ENCODE peak calls at places on chromosomes 12 and 14, in eight cellular contexts. One of them, this sample, is unnamed. For H3K36me3 and H3K9me3, the result is how much of the 10 kb centered on the place peaks cover.

GRCh38 chr12:56188116-56188785 is 1.0 kb downstream of the SMARCC2 start:
- DNase-seq in left ventricle myocardium inferior: no peak
- DNase-seq in adipocyte: peak
- DNase-seq in uterus: no peak
- DNase-seq in mucosa of descending colon: no peak
- DNase-seq in A673: no peak
- DNase-seq in upper lobe of right lung: no peak
- DNase-seq in HCT116: no peak
- DNase-seq in this sample: peak

GRCh38 chr14:91140672-91141071 is 26.8 kb downstream of the DGLUCY start:
- DNase-seq in left ventricle myocardium inferior: no peak
- DNase-seq in adipocyte: peak
- DNase-seq in uterus: no peak
- DNase-seq in mucosa of descending colon: no peak
- DNase-seq in A673: peak
- DNase-seq in upper lobe of right lung: no peak
- DNase-seq in HCT116: peak
- DNase-seq in this sample: peak

GRCh38 chr12:89280833-89281533 is 71.3 kb downstream of the DUSP6 start:
- DNase-seq in left ventricle myocardium inferior: peak
- DNase-seq in adipocyte: no peak
- DNase-seq in uterus: no peak
- DNase-seq in mucosa of descending colon: no peak
- DNase-seq in A673: peak
- DNase-seq in upper lobe of right lung: no peak
- DNase-seq in HCT116: no peak
- DNase-seq in this sample: no peak

GRCh38 chr14:76996563-76997146 is 31.9 kb downstream of the IRF2BPL start:
- DNase-seq in left ventricle myocardium inferior: no peak
- DNase-seq in adipocyte: no peak
- DNase-seq in uterus: no peak
- DNase-seq in mucosa of descending colon: no peak
- DNase-seq in A673: no peak
- DNase-seq in upper lobe of right lung: no peak
- DNase-seq in HCT116: no peak
- DNase-seq in this sample: no peak

GRCh38 chr12:15575797-15576560 is 213.2 kb downstream of the EPS8 start:
- DNase-seq in left ventricle myocardium inferior: no peak
- DNase-seq in adipocyte: no peak
- DNase-seq in uterus: no peak
- DNase-seq in mucosa of descending colon: no peak
- DNase-seq in A673: no peak
- DNase-seq in upper lobe of right lung: no peak
- DNase-seq in HCT116: no peak
- DNase-seq in this sample: no peak

GRCh38 chr14:39396448-39396847 is 35.8 kb downstream of the FBXO33 start:
- DNase-seq in left ventricle myocardium inferior: no peak
- DNase-seq in adipocyte: peak
- DNase-seq in uterus: no peak
- DNase-seq in mucosa of descending colon: no peak
- DNase-seq in A673: no peak
- DNase-seq in upper lobe of right lung: no peak
- DNase-seq in HCT116: no peak
- DNase-seq in this sample: no peak

GRCh38 chr12:65232490-65233077 is 45.9 kb upstream of the MSRB3 start:
- DNase-seq in left ventricle myocardium inferior: no peak
- DNase-seq in adipocyte: peak
- DNase-seq in uterus: no peak
- DNase-seq in mucosa of descending colon: no peak
- DNase-seq in A673: peak
- DNase-seq in upper lobe of right lung: no peak
- DNase-seq in HCT116: no peak
- DNase-seq in this sample: no peak

GRCh38 chr14:95326987-95327386 is 7.3 kb upstream of the CLMN start:
- DNase-seq in left ventricle myocardium inferior: no peak
- DNase-seq in adipocyte: no peak
- DNase-seq in uterus: no peak
- DNase-seq in mucosa of descending colon: no peak
- DNase-seq in A673: no peak
- DNase-seq in upper lobe of right lung: no peak
- DNase-seq in HCT116: no peak
- DNase-seq in this sample: no peak

GRCh38 chr12:47413806-47414205 is 292.0 kb downstream of the RPAP3 start:
- DNase-seq in left ventricle myocardium inferior: no peak
- DNase-seq in adipocyte: peak
- DNase-seq in uterus: no peak
- DNase-seq in mucosa of descending colon: no peak
- DNase-seq in A673: no peak
- DNase-seq in upper lobe of right lung: no peak
- DNase-seq in HCT116: no peak
- DNase-seq in this sample: no peak

GRCh38 chr12:92041742-92042141 is 103.9 kb downstream of the BTG1 start:
- DNase-seq in left ventricle myocardium inferior: no peak
- DNase-seq in adipocyte: no peak
- DNase-seq in uterus: no peak
- DNase-seq in mucosa of descending colon: no peak
- DNase-seq in A673: no peak
- DNase-seq in upper lobe of right lung: no peak
- DNase-seq in HCT116: no peak
- DNase-seq in this sample: no peak

GRCh38 chr14:20632448-20632830 is 9.1 kb downstream of the OR6S1 start:
- DNase-seq in left ventricle myocardium inferior: no peak
- DNase-seq in adipocyte: no peak
- DNase-seq in uterus: no peak
- DNase-seq in mucosa of descending colon: no peak
- DNase-seq in A673: no peak
- DNase-seq in upper lobe of right lung: no peak
- DNase-seq in HCT116: no peak
- DNase-seq in this sample: peak

GRCh38 chr14:54685286-54685845 is 118.4 kb downstream of the SAMD4A start:
- DNase-seq in left ventricle myocardium inferior: no peak
- DNase-seq in adipocyte: no peak
- DNase-seq in uterus: no peak
- DNase-seq in mucosa of descending colon: no peak
- DNase-seq in A673: no peak
- DNase-seq in upper lobe of right lung: no peak
- DNase-seq in HCT116: no peak
- DNase-seq in this sample: no peak

GRCh38 chr12:120259418-120260202 is 5.9 kb downstream of the PXN start:
- DNase-seq in left ventricle myocardium inferior: peak
- DNase-seq in adipocyte: no peak
- DNase-seq in uterus: peak
- DNase-seq in mucosa of descending colon: no peak
- DNase-seq in A673: no peak
- DNase-seq in upper lobe of right lung: no peak
- DNase-seq in HCT116: no peak
- DNase-seq in this sample: no peak

GRCh38 chr12:32881107-32881506 is 15.5 kb downstream of the PKP2 start:
- DNase-seq in left ventricle myocardium inferior: no peak
- DNase-seq in adipocyte: no peak
- DNase-seq in uterus: no peak
- DNase-seq in mucosa of descending colon: no peak
- DNase-seq in A673: no peak
- DNase-seq in upper lobe of right lung: no peak
- DNase-seq in HCT116: no peak
- DNase-seq in this sample: no peak

GRCh38 chr14:70662816-70663215 is 21.1 kb downstream of the TTC9 start:
- DNase-seq in left ventricle myocardium inferior: no peak
- DNase-seq in adipocyte: no peak
- DNase-seq in uterus: no peak
- DNase-seq in mucosa of descending colon: no peak
- DNase-seq in A673: no peak
- DNase-seq in upper lobe of right lung: no peak
- DNase-seq in HCT116: no peak
- DNase-seq in this sample: no peak

GRCh38 chr12:123897221-123897620 is 75.4 kb downstream of the CCDC92 start:
- DNase-seq in left ventricle myocardium inferior: no peak
- DNase-seq in adipocyte: peak
- DNase-seq in uterus: no peak
- DNase-seq in mucosa of descending colon: no peak
- DNase-seq in A673: peak
- DNase-seq in upper lobe of right lung: no peak
- DNase-seq in HCT116: peak
- DNase-seq in this sample: no peak

GRCh38 chr14:64880382-64881121 is 845 bp upstream of the SPTB start:
- DNase-seq in left ventricle myocardium inferior: peak
- DNase-seq in adipocyte: peak
- DNase-seq in uterus: peak
- DNase-seq in mucosa of descending colon: peak
- DNase-seq in A673: peak
- DNase-seq in upper lobe of right lung: peak
- DNase-seq in HCT116: peak
- DNase-seq in this sample: peak

GRCh38 chr12:5987573-5987972 is 42.5 kb upstream of the ANO2 start:
- DNase-seq in left ventricle myocardium inferior: no peak
- DNase-seq in adipocyte: no peak
- DNase-seq in uterus: no peak
- DNase-seq in mucosa of descending colon: no peak
- DNase-seq in A673: no peak
- DNase-seq in upper lobe of right lung: no peak
- DNase-seq in HCT116: no peak
- DNase-seq in this sample: no peak

GRCh38 chr12:1488908-1489381 is 105.4 kb downstream of the FBXL14 start:
- DNase-seq in left ventricle myocardium inferior: no peak
- DNase-seq in adipocyte: peak
- DNase-seq in uterus: no peak
- DNase-seq in mucosa of descending colon: no peak
- DNase-seq in A673: peak
- DNase-seq in upper lobe of right lung: no peak
- DNase-seq in HCT116: no peak
- DNase-seq in this sample: no peak

DNA sequence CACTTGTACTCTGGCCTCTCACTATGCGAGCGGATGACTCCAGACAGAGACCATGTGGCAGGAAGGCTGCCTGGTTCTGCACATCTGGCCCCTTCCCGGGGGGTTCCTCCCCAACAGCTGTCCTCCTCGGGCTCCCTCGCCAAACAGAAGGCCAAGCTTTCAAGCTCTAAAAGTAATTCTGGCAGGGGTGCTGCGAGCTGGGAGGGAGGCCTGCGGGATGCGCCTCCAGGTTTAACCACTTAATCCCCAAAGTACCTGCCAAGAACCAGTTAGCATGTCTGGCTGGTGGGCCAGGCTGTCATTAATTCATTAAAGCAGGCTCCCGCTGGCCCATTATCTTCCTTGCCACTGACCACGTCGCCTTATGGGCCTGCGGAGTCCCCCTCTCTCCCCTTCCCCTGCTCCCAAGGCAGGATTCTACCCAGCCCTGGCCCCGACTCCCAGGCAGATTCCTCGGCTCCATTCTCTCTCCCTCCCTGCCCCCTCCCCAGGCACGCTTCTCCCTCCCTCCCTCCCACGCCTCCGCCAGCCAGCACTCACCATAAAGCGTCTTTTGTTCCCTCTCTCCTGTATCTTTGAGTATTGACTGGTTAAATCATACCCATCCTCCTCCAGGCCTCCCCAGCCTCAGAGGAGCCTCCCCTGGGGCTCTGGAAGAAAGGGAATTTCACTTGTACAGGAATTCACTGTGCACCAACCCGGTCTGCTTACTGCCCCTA is 4.9 kb downstream of the HRK start:
- DNase-seq in left ventricle myocardium inferior: no peak
- DNase-seq in adipocyte: no peak
- DNase-seq in uterus: no peak
- DNase-seq in mucosa of descending colon: no peak
- DNase-seq in A673: peak
- DNase-seq in upper lobe of right lung: no peak
- DNase-seq in HCT116: no peak
- DNase-seq in this sample: peak
- H3K4me3 ChIP-seq in left ventricle myocardium inferior: no peak
- H3K4me3 ChIP-seq in adipocyte: no peak
- H3K4me3 ChIP-seq in uterus: no peak
- H3K4me3 ChIP-seq in mucosa of descending colon: no peak
- H3K4me3 ChIP-seq in A673: no peak
- H3K4me3 ChIP-seq in upper lobe of right lung: no peak
- H3K4me3 ChIP-seq in HCT116: no peak
- H3K4me3 ChIP-seq in this sample: no peak

GRCh38 chr12:109592905-109593272 is 19.3 kb downstream of the MVK start:
- DNase-seq in left ventricle myocardium inferior: peak
- DNase-seq in adipocyte: no peak
- DNase-seq in uterus: no peak
- DNase-seq in mucosa of descending colon: no peak
- DNase-seq in A673: no peak
- DNase-seq in upper lobe of right lung: no peak
- DNase-seq in HCT116: no peak
- DNase-seq in this sample: no peak
- H3K36me3 ChIP-seq in left ventricle myocardium inferior: under half
- H3K36me3 ChIP-seq in adipocyte: half or more
- H3K36me3 ChIP-seq in uterus: under half
- H3K36me3 ChIP-seq in mucosa of descending colon: under half
- H3K36me3 ChIP-seq in A673: under half
- H3K36me3 ChIP-seq in upper lobe of right lung: under half
- H3K36me3 ChIP-seq in HCT116: under half
- H3K36me3 ChIP-seq in this sample: under half

GRCh38 chr12:34210183-34210582 is 187.9 kb downstream of the ALG10 start:
- DNase-seq in left ventricle myocardium inferior: no peak
- DNase-seq in adipocyte: no peak
- DNase-seq in uterus: no peak
- DNase-seq in mucosa of descending colon: no peak
- DNase-seq in A673: no peak
- DNase-seq in upper lobe of right lung: no peak
- DNase-seq in HCT116: no peak
- DNase-seq in this sample: no peak
- H3K9me3 ChIP-seq in left ventricle myocardium inferior: under half
- H3K9me3 ChIP-seq in adipocyte: under half
- H3K9me3 ChIP-seq in uterus: under half
- H3K9me3 ChIP-seq in mucosa of descending colon: under half
- H3K9me3 ChIP-seq in A673: under half
- H3K9me3 ChIP-seq in upper lobe of right lung: under half
- H3K9me3 ChIP-seq in HCT116: under half
- H3K9me3 ChIP-seq in this sample: under half

GRCh38 chr14:100065942-100066574 is 836 bp downstream of the EVL start:
- DNase-seq in left ventricle myocardium inferior: no peak
- DNase-seq in adipocyte: no peak
- DNase-seq in uterus: no peak
- DNase-seq in mucosa of descending colon: peak
- DNase-seq in A673: no peak
- DNase-seq in upper lobe of right lung: no peak
- DNase-seq in HCT116: no peak
- DNase-seq in this sample: no peak

GRCh38 chr14:100067481-100067880 is 2.3 kb downstream of the EVL start:
- DNase-seq in left ventricle myocardium inferior: no peak
- DNase-seq in adipocyte: no peak
- DNase-seq in uterus: no peak
- DNase-seq in mucosa of descending colon: no peak
- DNase-seq in A673: no peak
- DNase-seq in upper lobe of right lung: no peak
- DNase-seq in HCT116: no peak
- DNase-seq in this sample: no peak

GRCh38 chr14:100063314-100063941 is 1.8 kb upstream of the EVL start:
- DNase-seq in left ventricle myocardium inferior: no peak
- DNase-seq in adipocyte: no peak
- DNase-seq in uterus: no peak
- DNase-seq in mucosa of descending colon: no peak
- DNase-seq in A673: no peak
- DNase-seq in upper lobe of right lung: no peak
- DNase-seq in HCT116: no peak
- DNase-seq in this sample: no peak

GRCh38 chr14:100066984-100067383 is 1.8 kb downstream of the EVL start:
- DNase-seq in left ventricle myocardium inferior: no peak
- DNase-seq in adipocyte: no peak
- DNase-seq in uterus: no peak
- DNase-seq in mucosa of descending colon: no peak
- DNase-seq in A673: no peak
- DNase-seq in upper lobe of right lung: no peak
- DNase-seq in HCT116: no peak
- DNase-seq in this sample: no peak

GRCh38 chr14:100065161-100065871 is at the start of gene EVL:
- DNase-seq in left ventricle myocardium inferior: peak
- DNase-seq in adipocyte: no peak
- DNase-seq in uterus: no peak
- DNase-seq in mucosa of descending colon: peak
- DNase-seq in A673: no peak
- DNase-seq in upper lobe of right lung: peak
- DNase-seq in HCT116: no peak
- DNase-seq in this sample: no peak
- H3K4me3 ChIP-seq in left ventricle myocardium inferior: peak
- H3K4me3 ChIP-seq in adipocyte: no peak
- H3K4me3 ChIP-seq in uterus: no peak
- H3K4me3 ChIP-seq in mucosa of descending colon: peak
- H3K4me3 ChIP-seq in A673: no peak
- H3K4me3 ChIP-seq in upper lobe of right lung: peak
- H3K4me3 ChIP-seq in HCT116: no peak
- H3K4me3 ChIP-seq in this sample: no peak

This sample was measured in HAP-1.